ENCODE peak calls at places on chromosomes 13 and 19, in six cellular contexts. One of them, this sample, is unnamed.

GRCh38 chr19:1309977-1310852 is 24.5 kb downstream of the EFNA2 start:
- DNase-seq in GM23248: no peak
- DNase-seq in PC-3: peak; percentile 30
- DNase-seq in PC-9: no peak
- DNase-seq in GM23338: no peak
- DNase-seq in Karpas-422: no peak
- DNase-seq in this sample: no peak

GRCh38 chr13:112990783-112991182 is 21.8 kb downstream of the MCF2L start:
- DNase-seq in Karpas-422: no peak
- DNase-seq in PC-9: peak; percentile 82
- DNase-seq in GM23338: peak; percentile 67
- DNase-seq in PC-3: no peak
- DNase-seq in GM23248: no peak
- DNase-seq in this sample: no peak

GRCh38 chr13:27194895-27195764 is 23.5 kb upstream of the USP12 start:
- DNase-seq in PC-9: peak; percentile 53
- DNase-seq in GM23248: peak; percentile 96
- DNase-seq in PC-3: peak; percentile 95
- DNase-seq in GM23338: peak; percentile 45
- DNase-seq in Karpas-422: no peak
- DNase-seq in this sample: no peak

GRCh38 chr19:30685601-30686000 is 313.4 kb downstream of the ZNF536 start:
- DNase-seq in Karpas-422: no peak
- DNase-seq in GM23248: no peak
- DNase-seq in GM23338: no peak
- DNase-seq in PC-3: no peak
- DNase-seq in PC-9: no peak
- DNase-seq in this sample: no peak

GRCh38 chr13:99027260-99027659 is 49.4 kb upstream of the DOCK9 start:
- DNase-seq in GM23338: no peak
- DNase-seq in Karpas-422: no peak
- DNase-seq in PC-3: no peak
- DNase-seq in GM23248: no peak
- DNase-seq in PC-9: no peak
- DNase-seq in this sample: no peak

GRCh38 chr13:55000844-55001243 is 1972.2 kb downstream of the OLFM4 start:
- DNase-seq in Karpas-422: no peak
- DNase-seq in PC-9: no peak
- DNase-seq in GM23338: peak; percentile 75
- DNase-seq in PC-3: no peak
- DNase-seq in GM23248: no peak
- DNase-seq in this sample: no peak

GRCh38 chr13:59677966-59678814 is 485.5 kb downstream of the DIAPH3 start:
- DNase-seq in PC-9: no peak
- DNase-seq in GM23248: peak; percentile 53
- DNase-seq in Karpas-422: peak; percentile 81
- DNase-seq in PC-3: peak; percentile 68
- DNase-seq in GM23338: peak; percentile 78
- DNase-seq in this sample: peak; percentile 22

GRCh38 chr13:113837554-113838355 is 26.1 kb downstream of the GAS6 start:
- DNase-seq in PC-9: peak; percentile 90
- DNase-seq in GM23248: peak; percentile 99
- DNase-seq in GM23338: no peak
- DNase-seq in PC-3: peak; percentile 84
- DNase-seq in Karpas-422: no peak
- DNase-seq in this sample: no peak

GRCh38 chr13:36134632-36135031 is 3.5 kb upstream of the DCLK1 start:
- DNase-seq in GM23338: no peak
- DNase-seq in PC-9: no peak
- DNase-seq in GM23248: no peak
- DNase-seq in PC-3: no peak
- DNase-seq in Karpas-422: no peak
- DNase-seq in this sample: no peak

GRCh38 chr13:91304740-91305139 is 42.7 kb upstream of the MIR17HG start:
- DNase-seq in Karpas-422: no peak
- DNase-seq in PC-3: no peak
- DNase-seq in PC-9: no peak
- DNase-seq in GM23248: no peak
- DNase-seq in GM23338: no peak
- DNase-seq in this sample: no peak

GRCh38 chr13:19864018-19864338 is 529 bp upstream of the ZMYM5 start:
- DNase-seq in GM23338: peak; percentile 54
- DNase-seq in PC-9: peak; percentile 61
- DNase-seq in Karpas-422: peak; percentile 88
- DNase-seq in PC-3: no peak
- DNase-seq in GM23248: peak; percentile 78
- DNase-seq in this sample: peak; percentile 75

GRCh38 chr19:54523403-54523802 is 20.8 kb downstream of the LAIR2 start:
- DNase-seq in PC-9: no peak
- DNase-seq in PC-3: peak; percentile 88
- DNase-seq in Karpas-422: no peak
- DNase-seq in GM23338: no peak
- DNase-seq in GM23248: peak; percentile 78
- DNase-seq in this sample: no peak

GRCh38 chr13:34128661-34129060 is 310.7 kb downstream of the RFC3 start:
- DNase-seq in PC-3: peak; percentile 68
- DNase-seq in Karpas-422: no peak
- DNase-seq in GM23248: no peak
- DNase-seq in PC-9: no peak
- DNase-seq in GM23338: no peak
- DNase-seq in this sample: no peak

GRCh38 chr13:106744516-106744915 is 176.6 kb upstream of the ARGLU1 start:
- DNase-seq in GM23338: no peak
- DNase-seq in PC-3: no peak
- DNase-seq in GM23248: no peak
- DNase-seq in Karpas-422: no peak
- DNase-seq in PC-9: no peak
- DNase-seq in this sample: no peak
- H3K9me2 ChIP-seq in GM23338: no peaks in the 10 kb centered on the region
- H3K9me2 ChIP-seq in PC-3: no peaks in the 10 kb centered on the region
- H3K9me2 ChIP-seq in GM23248: no peaks in the 10 kb centered on the region
- H3K9me2 ChIP-seq in Karpas-422: no peaks in the 10 kb centered on the region
- H3K9me2 ChIP-seq in PC-9: no peaks in the 10 kb centered on the region
- H3K9me2 ChIP-seq in this sample: no peaks in the 10 kb centered on the region

GRCh38 chr13:43848250-43848649 is 31.3 kb downstream of the CCDC122 start:
- DNase-seq in Karpas-422: no peak
- DNase-seq in GM23338: no peak
- DNase-seq in PC-9: no peak
- DNase-seq in PC-3: peak; percentile 13
- DNase-seq in GM23248: peak; percentile 78
- DNase-seq in this sample: no peak
- H3K9me2 ChIP-seq in Karpas-422: no peaks in the 10 kb centered on the region
- H3K9me2 ChIP-seq in GM23338: no peaks in the 10 kb centered on the region
- H3K9me2 ChIP-seq in PC-9: no peaks in the 10 kb centered on the region
- H3K9me2 ChIP-seq in PC-3: no peaks in the 10 kb centered on the region
- H3K9me2 ChIP-seq in GM23248: no peaks in the 10 kb centered on the region
- H3K9me2 ChIP-seq in this sample: no peaks in the 10 kb centered on the region

GRCh38 chr13:102326381-102327118 is 75.3 kb downstream of the FGF14 start:
- DNase-seq in PC-9: no peak
- DNase-seq in GM23248: no peak
- DNase-seq in GM23338: no peak
- DNase-seq in Karpas-422: no peak
- DNase-seq in PC-3: no peak
- DNase-seq in this sample: no peak
- H3K9me2 ChIP-seq in PC-9: peaks cover 6% of the 10 kb centered on the region
- H3K9me2 ChIP-seq in GM23248: no peaks in the 10 kb centered on the region
- H3K9me2 ChIP-seq in GM23338: no peaks in the 10 kb centered on the region
- H3K9me2 ChIP-seq in Karpas-422: no peaks in the 10 kb centered on the region
- H3K9me2 ChIP-seq in PC-3: no peaks in the 10 kb centered on the region
- H3K9me2 ChIP-seq in this sample: no peaks in the 10 kb centered on the region

GRCh38 chr19:3658004-3658822 is 31.6 kb upstream of the CACTIN start:
- DNase-seq in GM23248: no peak
- DNase-seq in PC-3: no peak
- DNase-seq in PC-9: no peak
- DNase-seq in Karpas-422: no peak
- DNase-seq in GM23338: no peak
- DNase-seq in this sample: no peak
- H3K9me2 ChIP-seq in GM23248: no peaks in the 10 kb centered on the region
- H3K9me2 ChIP-seq in PC-3: no peaks in the 10 kb centered on the region
- H3K9me2 ChIP-seq in PC-9: no peaks in the 10 kb centered on the region
- H3K9me2 ChIP-seq in Karpas-422: no peaks in the 10 kb centered on the region
- H3K9me2 ChIP-seq in GM23338: no peaks in the 10 kb centered on the region
- H3K9me2 ChIP-seq in this sample: no peaks in the 10 kb centered on the region

GRCh38 chr19:11737964-11738745 is 591 bp downstream of the ZNF823 start:
- DNase-seq in Karpas-422: peak; percentile 74
- DNase-seq in GM23338: peak; percentile 56
- DNase-seq in PC-9: peak; percentile 63
- DNase-seq in GM23248: peak; percentile 70
- DNase-seq in PC-3: peak; percentile 65
- DNase-seq in this sample: peak; percentile 57

GRCh38 chr19:11736696-11737095 is 2.0 kb downstream of the ZNF823 start:
- DNase-seq in GM23338: peak; percentile 3
- DNase-seq in Karpas-422: peak; percentile 89
- DNase-seq in PC-3: peak; percentile 38
- DNase-seq in GM23248: peak; percentile 81
- DNase-seq in PC-9: peak; percentile 59
- DNase-seq in this sample: peak; percentile 23

GRCh38 chr19:11735375-11735774 is 3.4 kb downstream of the ZNF823 start:
- DNase-seq in PC-3: peak; percentile 27
- DNase-seq in PC-9: peak; percentile 52
- DNase-seq in GM23338: no peak
- DNase-seq in Karpas-422: no peak
- DNase-seq in GM23248: peak; percentile 3
- DNase-seq in this sample: no peak

GRCh38 chr19:11738746-11739620 is at the start of gene ZNF823:
- DNase-seq in PC-3: peak; percentile 100
- DNase-seq in GM23338: peak; percentile 100
- DNase-seq in GM23248: peak; percentile 98
- DNase-seq in PC-9: peak; percentile 99
- DNase-seq in Karpas-422: peak; percentile 99
- DNase-seq in this sample: peak; percentile 99
- H3K9me2 ChIP-seq in PC-3: no peaks in the 10 kb centered on the region
- H3K9me2 ChIP-seq in GM23338: peaks cover 3% of the 10 kb centered on the region
- H3K9me2 ChIP-seq in GM23248: no peaks in the 10 kb centered on the region
- H3K9me2 ChIP-seq in PC-9: no peaks in the 10 kb centered on the region
- H3K9me2 ChIP-seq in Karpas-422: no peaks in the 10 kb centered on the region
- H3K9me2 ChIP-seq in this sample: no peaks in the 10 kb centered on the region

GRCh38 chr19:15292847-15293582 is 39.3 kb downstream of the BRD4 start:
- DNase-seq in PC-3: no peak
- DNase-seq in Karpas-422: no peak
- DNase-seq in GM23338: no peak
- DNase-seq in PC-9: no peak
- DNase-seq in GM23248: no peak
- DNase-seq in this sample: peak; percentile 76
- H3K9me2 ChIP-seq in PC-3: no peaks in the 10 kb centered on the region
- H3K9me2 ChIP-seq in Karpas-422: no peaks in the 10 kb centered on the region
- H3K9me2 ChIP-seq in GM23338: no peaks in the 10 kb centered on the region
- H3K9me2 ChIP-seq in PC-9: no peaks in the 10 kb centered on the region
- H3K9me2 ChIP-seq in GM23248: no peaks in the 10 kb centered on the region
- H3K9me2 ChIP-seq in this sample: no peaks in the 10 kb centered on the region

DNA sequence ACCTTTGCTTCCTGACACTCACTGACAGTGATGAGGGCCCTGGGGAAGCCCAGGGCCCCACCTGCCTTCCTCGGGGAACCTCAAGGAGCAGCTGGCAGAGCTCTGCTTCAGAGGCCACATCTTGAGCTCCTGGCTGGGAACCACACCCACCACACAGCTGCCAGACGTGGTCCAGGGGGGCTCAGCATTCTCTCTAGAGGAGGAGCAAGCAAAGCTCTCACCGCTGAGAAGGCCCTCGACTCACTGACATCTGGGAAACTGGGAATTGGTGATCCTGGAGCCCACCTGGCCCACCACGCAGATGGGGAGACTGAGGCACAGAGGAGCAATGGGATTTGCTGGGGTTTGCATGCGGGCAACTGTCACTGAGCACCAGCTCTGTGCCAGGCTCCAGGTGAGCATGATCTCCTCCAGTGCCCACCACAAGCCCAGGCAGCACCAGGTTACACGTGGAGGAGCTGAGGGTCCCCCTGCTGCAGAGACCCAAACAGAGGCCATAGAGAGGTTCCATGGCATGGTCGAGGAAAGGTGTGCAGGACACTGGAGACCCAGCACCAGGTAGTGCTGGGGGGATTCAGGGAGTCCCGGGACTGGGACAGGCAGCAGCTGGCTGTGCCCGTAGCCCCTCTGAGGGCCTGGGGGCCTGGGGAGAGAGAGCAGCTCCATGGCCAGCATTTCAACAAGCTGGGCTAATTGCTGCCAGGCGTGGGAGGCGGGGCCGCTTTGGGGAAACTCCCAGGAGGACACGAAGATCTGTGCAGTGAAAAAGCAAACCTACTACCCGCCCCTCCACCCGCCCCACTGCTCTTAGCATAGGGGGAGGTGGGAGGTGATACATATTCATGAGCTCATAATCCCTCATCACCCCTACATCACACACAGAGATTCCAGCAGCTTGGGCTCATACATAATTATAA is 33.4 kb downstream of the PEPD start:
- DNase-seq in Karpas-422: no peak
- DNase-seq in GM23248: no peak
- DNase-seq in GM23338: no peak
- DNase-seq in PC-3: no peak
- DNase-seq in PC-9: no peak
- DNase-seq in this sample: no peak
- H3K9me2 ChIP-seq in Karpas-422: no peaks in the 10 kb centered on the region
- H3K9me2 ChIP-seq in GM23248: no peaks in the 10 kb centered on the region
- H3K9me2 ChIP-seq in GM23338: no peaks in the 10 kb centered on the region
- H3K9me2 ChIP-seq in PC-3: no peaks in the 10 kb centered on the region
- H3K9me2 ChIP-seq in PC-9: no peaks in the 10 kb centered on the region
- H3K9me2 ChIP-seq in this sample: no peaks in the 10 kb centered on the region

GRCh38 chr13:45861352-45861751 is 9.8 kb upstream of the SIAH3 start:
- DNase-seq in GM23338: no peak
- DNase-seq in GM23248: no peak
- DNase-seq in Karpas-422: no peak
- DNase-seq in PC-3: peak; percentile 49
- DNase-seq in PC-9: no peak
- DNase-seq in this sample: no peak
- H3K9me2 ChIP-seq in GM23338: no peaks in the 10 kb centered on the region
- H3K9me2 ChIP-seq in GM23248: no peaks in the 10 kb centered on the region
- H3K9me2 ChIP-seq in Karpas-422: no peaks in the 10 kb centered on the region
- H3K9me2 ChIP-seq in PC-3: no peaks in the 10 kb centered on the region
- H3K9me2 ChIP-seq in PC-9: no peaks in the 10 kb centered on the region
- H3K9me2 ChIP-seq in this sample: no peaks in the 10 kb centered on the region

GRCh38 chr13:109205315-109205714 is 575.9 kb downstream of the MYO16 start:
- DNase-seq in Karpas-422: no peak
- DNase-seq in GM23248: no peak
- DNase-seq in PC-3: no peak
- DNase-seq in GM23338: no peak
- DNase-seq in PC-9: no peak
- DNase-seq in this sample: no peak
- H3K9me2 ChIP-seq in Karpas-422: no peaks in the 10 kb centered on the region
- H3K9me2 ChIP-seq in GM23248: no peaks in the 10 kb centered on the region
- H3K9me2 ChIP-seq in PC-3: no peaks in the 10 kb centered on the region
- H3K9me2 ChIP-seq in GM23338: no peaks in the 10 kb centered on the region
- H3K9me2 ChIP-seq in PC-9: no peaks in the 10 kb centered on the region
- H3K9me2 ChIP-seq in this sample: no peaks in the 10 kb centered on the region

GRCh38 chr19:18795540-18795939 is 4.4 kb upstream of the COMP start:
- DNase-seq in PC-3: no peak
- DNase-seq in PC-9: peak; percentile 54
- DNase-seq in Karpas-422: no peak
- DNase-seq in GM23248: peak; percentile 84
- DNase-seq in GM23338: peak; percentile 55
- DNase-seq in this sample: no peak

GRCh38 chr19:18794029-18794313 is 2.9 kb upstream of the COMP start:
- DNase-seq in PC-3: no peak
- DNase-seq in GM23248: no peak
- DNase-seq in GM23338: no peak
- DNase-seq in PC-9: no peak
- DNase-seq in Karpas-422: no peak
- DNase-seq in this sample: no peak

GRCh38 chr19:18793144-18794028 is 2.3 kb upstream of the COMP start:
- DNase-seq in Karpas-422: no peak
- DNase-seq in PC-9: no peak
- DNase-seq in GM23338: no peak
- DNase-seq in PC-3: no peak
- DNase-seq in GM23248: no peak
- DNase-seq in this sample: no peak

GRCh38 chr19:18796239-18796638 is 5.1 kb upstream of the COMP start:
- DNase-seq in Karpas-422: no peak
- DNase-seq in GM23338: no peak
- DNase-seq in GM23248: peak; percentile 57
- DNase-seq in PC-3: peak; percentile 23
- DNase-seq in PC-9: no peak
- DNase-seq in this sample: no peak

GRCh38 chr19:18794692-18795091 is 3.6 kb upstream of the COMP start:
- DNase-seq in GM23338: no peak
- DNase-seq in PC-3: no peak
- DNase-seq in PC-9: no peak
- DNase-seq in Karpas-422: no peak
- DNase-seq in GM23248: no peak
- DNase-seq in this sample: no peak
- H3K9me2 ChIP-seq in GM23338: no peaks in the 10 kb centered on the region
- H3K9me2 ChIP-seq in PC-3: no peaks in the 10 kb centered on the region
- H3K9me2 ChIP-seq in PC-9: no peaks in the 10 kb centered on the region
- H3K9me2 ChIP-seq in Karpas-422: no peaks in the 10 kb centered on the region
- H3K9me2 ChIP-seq in GM23248: no peaks in the 10 kb centered on the region
- H3K9me2 ChIP-seq in this sample: no peaks in the 10 kb centered on the region

This sample was measured in OCI-LY7.